ENCODE peak calls at places on chromosomes 13 and 19, in seven cellular contexts. M is RPMI7951; D is spleen; E is neural progenitor cell; Z is activated T-cell treated with anti-CD3 and anti-CD28 coated beads, Interleukin-2, amount 50 U/mL, for 72 hours; P is CD4-positive, CD25-positive, alpha-beta regulatory T cell; X is AG09319. S is an unnamed sample.

GRCh38 chr19:15622991-15623390 is 8.0 kb downstream of the CYP4F8 start:
- DNase-seq in P (no peak), M (no peak), X (no peak), Z (no peak), E (no peak), D (no peak), S (no peak)

GRCh38 chr13:105202384-105202783 is 1333.1 kb downstream of the EFNB2 start:
- DNase-seq in D (no peak), Z (no peak), X (no peak), M (no peak), E (peak), P (no peak), S (no peak)

GRCh38 chr13:31101511-31102170 is 60.1 kb downstream of the HSPH1 start:
- DNase-seq in M (peak), D (no peak), P (no peak), Z (no peak), E (no peak), X (no peak), S (no peak)

GRCh38 chr19:18507021-18507726 is 14.7 kb downstream of the ELL start:
- DNase-seq in P (no peak), Z (no peak), M (peak), E (no peak), X (no peak), D (peak), S (peak)

GRCh38 chr19:294819-295686 is 3.9 kb upstream of the PLPP2 start:
- DNase-seq in X (no peak), M (no peak), P (peak), Z (peak), E (peak), D (no peak), S (no peak)

GRCh38 chr13:65600702-65601101 is 1629.4 kb downstream of the PCDH9 start:
- DNase-seq in E (no peak), D (no peak), X (no peak), Z (no peak), P (no peak), M (peak), S (no peak)

GRCh38 chr19:14555918-14556661 is 15.8 kb downstream of the NDUFB7 start:
- DNase-seq in X (no peak), D (no peak), M (peak), E (no peak), Z (no peak), P (no peak), S (no peak)

GRCh38 chr13:20716951-20717350 is 13.5 kb downstream of the IL17D start:
- DNase-seq in M (no peak), X (no peak), E (peak), P (no peak), Z (no peak), D (no peak), S (no peak)

GRCh38 chr19:37966211-37967072 is 59.4 kb downstream of the SIPA1L3 start:
- DNase-seq in Z (no peak), D (no peak), M (peak), P (no peak), X (no peak), E (no peak), S (no peak)

GRCh38 chr19:5191091-5191490 is 149.5 kb downstream of the PTPRS start:
- DNase-seq in P (no peak), Z (no peak), D (no peak), M (peak), E (no peak), X (no peak), S (no peak)

GRCh38 chr19:48543121-48543710 is 8.8 kb upstream of the SULT2B1 start:
- DNase-seq in D (no peak), E (no peak), M (peak), P (no peak), X (no peak), Z (no peak), S (no peak)

GRCh38 chr13:40432018-40432978 is 234.1 kb downstream of the FOXO1 start:
- DNase-seq in X (no peak), Z (no peak), D (no peak), M (no peak), P (no peak), E (no peak), S (no peak)

GRCh38 chr13:109835321-109835720 is 48.9 kb upstream of the IRS2 start:
- DNase-seq in D (no peak), X (no peak), Z (no peak), E (no peak), M (peak), P (no peak), S (no peak)

GRCh38 chr19:35030257-35031071 is at the start of gene SCN1B:
- DNase-seq in M (peak), P (no peak), X (no peak), Z (peak), D (peak), E (peak), S (peak)

GRCh38 chr13:88223958-88224357 is 552.8 kb downstream of the SLITRK5 start:
- DNase-seq in M (no peak), P (no peak), X (no peak), D (no peak), E (no peak), Z (no peak), S (no peak)

GRCh38 chr19:31307270-31307669 is 42.0 kb downstream of the TSHZ3 start:
- DNase-seq in D (no peak), X (no peak), E (no peak), M (no peak), P (no peak), Z (no peak), S (no peak)

GRCh38 chr19:51621178-51621577 is 9.0 kb downstream of the SIGLEC5 start:
- DNase-seq in X (no peak), Z (no peak), D (no peak), E (no peak), P (no peak), M (no peak), S (no peak)

GRCh38 chr13:50226515-50227147 is 211.4 kb downstream of the KCNRG start:
- DNase-seq in Z (no peak), X (no peak), D (no peak), P (no peak), M (no peak), E (no peak), S (no peak)

GRCh38 chr13:100673376-100673830 is 1.2 kb downstream of the TMTC4 start:
- DNase-seq in P (no peak), D (peak), M (no peak), X (no peak), E (peak), Z (no peak), S (no peak)

GRCh38 chr19:49224856-49225255 is 67.3 kb downstream of the TRPM4 start:
- DNase-seq in P (no peak), Z (peak), E (peak), X (no peak), D (no peak), M (peak), S (peak)

GRCh38 chr13:113187905-113188595 is 20.4 kb downstream of the PCID2 start:
- DNase-seq in P (no peak), Z (no peak), D (no peak), M (no peak), E (no peak), X (no peak), S (no peak)

GRCh38 chr13:76892488-76892887 is 6.3 kb upstream of the KCTD12 start:
- DNase-seq in Z (no peak), P (no peak), E (no peak), M (no peak), X (no peak), D (no peak), S (no peak)

GRCh38 chr19:46216612-46217011 is 12.9 kb upstream of the IGFL1 start:
- DNase-seq in D (no peak), E (no peak), P (no peak), M (no peak), X (no peak), Z (no peak), S (no peak)

GRCh38 chr19:52535831-52536800 is 8.6 kb downstream of the ZNF808 start:
- DNase-seq in M (peak), Z (peak), D (peak), E (peak), P (peak), X (peak), S (peak)

GRCh38 chr13:51814825-51815650 is 11.1 kb upstream of the DHRS12 start:
- DNase-seq in D (no peak), Z (peak), M (peak), X (no peak), E (peak), P (peak), S (peak)

GRCh38 chr13:22121340-22121739 is 450.5 kb downstream of the FGF9 start:
- DNase-seq in P (no peak), M (no peak), D (no peak), X (no peak), E (no peak), Z (no peak), S (no peak)

GRCh38 chr13:45773236-45773635 is 71.1 kb downstream of the CBY2 start:
- DNase-seq in P (no peak), E (no peak), Z (no peak), X (no peak), M (no peak), D (no peak), S (no peak)

GRCh38 chr19:55080121-55080914 is 4.6 kb downstream of the EPS8L1 start:
- DNase-seq in E (peak), M (peak), P (peak), X (no peak), D (peak), Z (peak), S (peak)